ENCODE peak calls at places on chromosomes 4 and X, in five cellular contexts. N, J, X, I and F are unnamed samples.

GRCh38 chr4:156971168-156971601 is 414 bp downstream of the PDGFC start:
- DNase-seq in I (peak), X (no peak), J (no peak), N (peak), F (no peak)

GRCh38 chr4:1099270-1099669 is 14.1 kb downstream of the RNF212 start:
- DNase-seq in N (no peak), I (no peak), X (no peak), J (no peak), F (no peak)

GRCh38 chrX:106802388-106803275 is at the start of gene TBC1D8B:
- DNase-seq in X (peak), N (peak), J (peak), I (peak), F (peak)

GRCh38 chr4:137065306-137065705 is 467.0 kb downstream of the PCDH18 start:
- DNase-seq in J (peak), I (no peak), N (no peak), X (no peak), F (no peak)

GRCh38 chr4:3296651-3297050 is 3.8 kb downstream of the RGS12 start:
- DNase-seq in N (no peak), J (no peak), X (no peak), I (no peak), F (no peak)

GRCh38 chr4:123616970-123617392 is 220.4 kb downstream of the SPRY1 start:
- DNase-seq in N (peak), I (peak), J (peak), X (no peak), F (no peak)

GRCh38 chrX:113305496-113305895 is 464.9 kb upstream of the AMOT start:
- DNase-seq in N (no peak), X (no peak), J (no peak), I (no peak), F (peak)

GRCh38 chr4:128461300-128462103 is 173.9 kb upstream of the PGRMC2 start:
- DNase-seq in I (no peak), J (peak), N (no peak), X (peak), F (peak)

GRCh38 chr4:18214656-18215055 is 193.1 kb upstream of the LCORL start:
- DNase-seq in X (no peak), I (no peak), J (no peak), N (no peak), F (peak)

GRCh38 chrX:54246866-54247265 is 63.8 kb upstream of the FAM120C start:
- DNase-seq in J (no peak), I (no peak), X (no peak), N (no peak), F (no peak)

GRCh38 chr4:161767116-161767515 is 396.7 kb downstream of the FSTL5 start:
- DNase-seq in N (no peak), X (peak), I (no peak), J (peak), F (peak)

GRCh38 chrX:34053931-34054330 is 78.2 kb downstream of the FAM47A start:
- DNase-seq in I (no peak), N (no peak), J (no peak), X (no peak), F (no peak)

GRCh38 chr4:55884851-55885219 is 31.4 kb downstream of the EXOC1 start:
- DNase-seq in X (no peak), I (no peak), N (no peak), J (no peak), F (no peak)

GRCh38 chr4:102826105-102826889 is 1.1 kb downstream of the UBE2D3 start:
- DNase-seq in J (no peak), N (no peak), X (no peak), I (no peak), F (no peak)

GRCh38 chr4:110854021-110854678 is 231.3 kb upstream of the PITX2 start:
- DNase-seq in N (no peak), I (no peak), X (peak), J (peak), F (peak)

GRCh38 chr4:2266181-2266580 is 4.3 kb upstream of the MXD4 start:
- DNase-seq in I (peak), X (no peak), N (peak), J (no peak), F (peak)

GRCh38 chr4:142291299-142291698 is 554.8 kb downstream of the INPP4B start:
- DNase-seq in J (no peak), I (no peak), N (no peak), X (no peak), F (no peak)

GRCh38 chrX:130109429-130110378 is 593 bp downstream of the ELF4 start:
- DNase-seq in I (peak), J (no peak), N (no peak), X (no peak), F (no peak)

GRCh38 chr4:522438-522837 is 23.4 kb downstream of the PIGG start:
- DNase-seq in I (no peak), J (no peak), X (no peak), N (no peak), F (no peak)

GRCh38 chr4:30718021-30718888 is 1.9 kb upstream of the PCDH7 start:
- DNase-seq in J (peak), I (peak), X (peak), N (peak), F (peak)

GRCh38 chr4:82678046-82678445 is 116.3 kb upstream of the TMEM150C start:
- DNase-seq in I (no peak), J (no peak), X (no peak), N (no peak), F (no peak)

GRCh38 chr4:142141201-142141600 is 504.8 kb downstream of the IL15 start:
- DNase-seq in N (no peak), X (no peak), J (no peak), I (no peak), F (no peak)

GRCh38 chrX:134542485-134542884 is 82.5 kb downstream of the HPRT1 start:
- DNase-seq in J (no peak), N (no peak), X (peak), I (no peak), F (peak)

DNA sequence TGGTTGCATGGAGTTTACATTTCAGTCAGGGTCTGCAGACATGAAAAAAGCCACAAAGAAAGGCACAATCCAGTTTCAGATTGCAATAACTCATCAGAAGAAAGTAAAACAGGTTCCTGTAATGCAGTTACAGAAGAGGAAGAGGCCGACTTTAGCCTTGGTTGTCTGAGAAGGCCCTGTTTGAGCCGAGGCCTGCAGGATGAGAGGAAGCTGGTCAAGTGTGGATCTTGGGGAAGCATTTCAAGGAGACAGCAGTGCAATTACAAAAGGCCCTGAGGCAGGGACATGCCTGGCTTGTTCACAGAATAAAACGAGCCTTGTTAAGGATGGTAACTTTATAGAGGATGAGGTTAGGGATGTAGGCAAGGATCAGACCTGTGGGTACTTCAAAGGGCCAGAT is 62.4 kb downstream of the AFF2 start:
- DNase-seq in X (no peak), N (no peak), I (no peak), J (no peak), F (no peak)
- TF ChIP-seq CTCF in X (no peak), N (no peak), I (no peak), J (no peak), F (no peak)

DNA sequence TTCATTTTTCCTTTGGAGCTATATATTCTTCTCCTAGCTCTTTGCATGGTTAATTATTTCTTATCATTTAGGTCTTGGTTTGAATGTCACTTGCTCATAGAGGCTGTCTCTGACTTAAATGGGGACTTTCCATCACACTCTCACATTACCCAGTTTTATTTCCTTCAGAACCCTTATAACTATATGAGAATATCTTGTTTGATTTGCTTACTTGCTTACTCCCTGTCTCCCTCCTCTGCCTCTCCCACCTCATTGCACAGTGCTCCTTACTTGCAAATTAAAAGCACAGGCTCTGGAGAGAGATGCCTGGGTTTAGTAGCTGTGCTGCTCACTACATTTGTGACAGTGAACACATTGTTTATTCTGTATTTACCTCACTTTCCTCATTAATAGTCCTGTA is 174.6 kb downstream of the SOWAHB start:
- DNase-seq in J (no peak), I (no peak), X (peak), N (no peak), F (peak)
- TF ChIP-seq CTCF in J (peak), I (no peak), X (peak), N (no peak), F (no peak)

DNA sequence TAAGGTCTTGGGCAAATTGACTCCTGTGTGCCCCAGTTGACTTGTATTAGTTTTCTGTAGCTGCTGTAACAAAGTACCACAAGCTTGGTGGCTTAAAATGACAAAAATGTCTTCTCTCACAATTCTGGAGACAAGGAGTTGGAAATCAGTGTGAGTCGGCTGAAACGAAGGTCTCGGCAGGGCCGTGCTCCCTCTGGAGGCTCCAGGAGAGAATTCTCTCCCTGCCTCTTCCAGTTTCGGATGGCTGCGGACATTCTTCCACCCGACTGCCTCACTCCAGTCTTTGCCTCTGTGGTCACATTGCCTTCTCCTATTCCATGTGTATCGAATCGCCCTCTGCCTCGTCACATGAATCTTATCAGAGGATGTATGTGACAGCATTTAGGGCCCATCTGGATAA is 66.0 kb upstream of the PHOX2B start:
- DNase-seq in J (peak), N (no peak), I (no peak), X (peak), F (no peak)
- TF ChIP-seq CTCF in J (peak), N (peak), I (no peak), X (peak), F (no peak)

GRCh38 chrX:133215747-133216146 is 2.4 kb downstream of the TFDP3 start:
- DNase-seq in N (no peak), X (peak), J (peak), I (no peak), F (peak)
- TF ChIP-seq CTCF in N (peak), X (peak), J (peak), I (no peak), F (peak)

GRCh38 chr4:145609494-145610427 is 9.4 kb upstream of the MMAA start:
- DNase-seq in N (no peak), X (peak), J (peak), I (no peak), F (peak)

GRCh38 chr4:145614235-145614615 is 5.0 kb upstream of the MMAA start:
- DNase-seq in I (no peak), X (no peak), J (no peak), N (no peak), F (no peak)

GRCh38 chr4:145618210-145618911 is 824 bp upstream of the MMAA start:
- DNase-seq in N (peak), X (no peak), J (no peak), I (no peak), F (no peak)

GRCh38 chr4:145618912-145619638 is at the start of gene MMAA:
- DNase-seq in I (peak), N (peak), X (peak), J (peak), F (peak)

GRCh38 chr4:145613546-145614234 is 5.5 kb upstream of the MMAA start:
- DNase-seq in I (no peak), N (no peak), J (no peak), X (no peak), F (no peak)
- TF ChIP-seq CTCF in I (no peak), N (no peak), J (no peak), X (no peak), F (no peak)